ENCODE peak calls at places on chromosome 20, in six cellular contexts. One of them, this sample, is unnamed.

GRCh38 chr20:2955257-2955950 is 82.1 kb downstream of the PTPRA start:
- ATAC-seq in upper lobe of left lung: no peak
- ATAC-seq in HCT116: no peak
- ATAC-seq in K562: no peak
- ATAC-seq in GM12878: peak
- ATAC-seq in HepG2: no peak
- ATAC-seq in this sample: no peak

GRCh38 chr20:63544958-63545516 is 2.5 kb downstream of the SRMS start:
- ATAC-seq in upper lobe of left lung: no peak
- ATAC-seq in HCT116: peak
- ATAC-seq in K562: no peak
- ATAC-seq in GM12878: no peak
- ATAC-seq in HepG2: no peak
- ATAC-seq in this sample: no peak

GRCh38 chr20:48716086-48716485 is 111.7 kb downstream of the PREX1 start:
- ATAC-seq in upper lobe of left lung: no peak
- ATAC-seq in HCT116: no peak
- ATAC-seq in K562: no peak
- ATAC-seq in GM12878: no peak
- ATAC-seq in HepG2: no peak
- ATAC-seq in this sample: no peak

GRCh38 chr20:58271596-58272460 is 37.7 kb upstream of the RAB22A start:
- ATAC-seq in upper lobe of left lung: no peak
- ATAC-seq in HCT116: no peak
- ATAC-seq in K562: no peak
- ATAC-seq in GM12878: no peak
- ATAC-seq in HepG2: no peak
- ATAC-seq in this sample: no peak

GRCh38 chr20:62977613-62978558 is 25.4 kb downstream of the SLC17A9 start:
- ATAC-seq in upper lobe of left lung: no peak
- ATAC-seq in HCT116: peak
- ATAC-seq in K562: peak
- ATAC-seq in GM12878: peak
- ATAC-seq in HepG2: no peak
- ATAC-seq in this sample: no peak

GRCh38 chr20:14470977-14471642 is 133.7 kb upstream of the FLRT3 start:
- ATAC-seq in upper lobe of left lung: no peak
- ATAC-seq in HCT116: no peak
- ATAC-seq in K562: no peak
- ATAC-seq in GM12878: no peak
- ATAC-seq in HepG2: peak
- ATAC-seq in this sample: no peak

GRCh38 chr20:49704932-49705336 is 8.7 kb downstream of the B4GALT5 start:
- ATAC-seq in upper lobe of left lung: no peak
- ATAC-seq in HCT116: no peak
- ATAC-seq in K562: no peak
- ATAC-seq in GM12878: peak
- ATAC-seq in HepG2: no peak
- ATAC-seq in this sample: no peak

GRCh38 chr20:63651942-63652191 is 1.4 kb downstream of the STMN3 start:
- ATAC-seq in upper lobe of left lung: no peak
- ATAC-seq in HCT116: peak
- ATAC-seq in K562: peak
- ATAC-seq in GM12878: no peak
- ATAC-seq in HepG2: peak
- ATAC-seq in this sample: no peak

GRCh38 chr20:63321148-63321831 is 28.3 kb downstream of the COL20A1 start:
- ATAC-seq in upper lobe of left lung: peak
- ATAC-seq in HCT116: no peak
- ATAC-seq in K562: peak
- ATAC-seq in GM12878: no peak
- ATAC-seq in HepG2: peak
- ATAC-seq in this sample: peak

DNA sequence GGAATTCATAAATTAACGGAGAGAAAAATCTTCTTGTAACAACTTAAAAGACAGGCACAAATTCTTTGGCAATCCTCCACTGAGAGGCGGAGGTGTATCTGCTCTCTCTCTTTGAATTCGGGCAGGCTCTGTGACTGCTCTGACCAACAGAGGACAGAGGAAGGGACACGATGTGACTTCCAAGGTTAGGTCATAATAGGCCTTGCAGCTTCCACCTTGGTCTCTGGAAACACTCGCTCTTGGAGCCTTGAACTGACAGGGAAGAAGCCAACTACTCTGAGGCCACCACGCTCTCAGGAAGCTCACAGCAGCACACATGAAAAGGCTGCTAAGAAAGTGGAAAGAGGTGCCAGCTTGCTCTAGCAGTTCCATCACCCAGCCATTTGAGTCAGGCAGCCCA is 14.9 kb downstream of the TOMM34 start:
- ATAC-seq in upper lobe of left lung: no peak
- ATAC-seq in HCT116: no peak
- ATAC-seq in K562: no peak
- ATAC-seq in GM12878: no peak
- ATAC-seq in HepG2: no peak
- ATAC-seq in this sample: no peak
- TF ChIP-seq POLR2AphosphoS5 in upper lobe of left lung: no peak
- TF ChIP-seq POLR2AphosphoS5 in HCT116: no peak
- TF ChIP-seq POLR2AphosphoS5 in K562: no peak
- TF ChIP-seq POLR2AphosphoS5 in GM12878: no peak
- TF ChIP-seq POLR2AphosphoS5 in HepG2: no peak
- TF ChIP-seq POLR2AphosphoS5 in this sample: no peak

GRCh38 chr20:45935416-45936046 is 1.0 kb downstream of the PCIF1 start:
- ATAC-seq in upper lobe of left lung: peak
- ATAC-seq in HCT116: peak
- ATAC-seq in K562: no peak
- ATAC-seq in GM12878: peak
- ATAC-seq in HepG2: peak
- ATAC-seq in this sample: peak
- TF ChIP-seq POLR2A in upper lobe of left lung: no peak
- TF ChIP-seq POLR2A in HCT116: no peak
- TF ChIP-seq POLR2A in K562: no peak
- TF ChIP-seq POLR2A in GM12878: no peak
- TF ChIP-seq POLR2A in HepG2: no peak
- TF ChIP-seq POLR2A in this sample: no peak

GRCh38 chr20:23049201-23049932 is at the start of gene THBD:
- ATAC-seq in upper lobe of left lung: peak
- ATAC-seq in HCT116: peak
- ATAC-seq in K562: no peak
- ATAC-seq in GM12878: peak
- ATAC-seq in HepG2: no peak
- ATAC-seq in this sample: peak
- H3K27ac ChIP-seq in upper lobe of left lung: peak
- H3K27ac ChIP-seq in HCT116: no peak
- H3K27ac ChIP-seq in K562: no peak
- H3K27ac ChIP-seq in GM12878: no peak
- H3K27ac ChIP-seq in HepG2: no peak
- H3K27ac ChIP-seq in this sample: peak

DNA sequence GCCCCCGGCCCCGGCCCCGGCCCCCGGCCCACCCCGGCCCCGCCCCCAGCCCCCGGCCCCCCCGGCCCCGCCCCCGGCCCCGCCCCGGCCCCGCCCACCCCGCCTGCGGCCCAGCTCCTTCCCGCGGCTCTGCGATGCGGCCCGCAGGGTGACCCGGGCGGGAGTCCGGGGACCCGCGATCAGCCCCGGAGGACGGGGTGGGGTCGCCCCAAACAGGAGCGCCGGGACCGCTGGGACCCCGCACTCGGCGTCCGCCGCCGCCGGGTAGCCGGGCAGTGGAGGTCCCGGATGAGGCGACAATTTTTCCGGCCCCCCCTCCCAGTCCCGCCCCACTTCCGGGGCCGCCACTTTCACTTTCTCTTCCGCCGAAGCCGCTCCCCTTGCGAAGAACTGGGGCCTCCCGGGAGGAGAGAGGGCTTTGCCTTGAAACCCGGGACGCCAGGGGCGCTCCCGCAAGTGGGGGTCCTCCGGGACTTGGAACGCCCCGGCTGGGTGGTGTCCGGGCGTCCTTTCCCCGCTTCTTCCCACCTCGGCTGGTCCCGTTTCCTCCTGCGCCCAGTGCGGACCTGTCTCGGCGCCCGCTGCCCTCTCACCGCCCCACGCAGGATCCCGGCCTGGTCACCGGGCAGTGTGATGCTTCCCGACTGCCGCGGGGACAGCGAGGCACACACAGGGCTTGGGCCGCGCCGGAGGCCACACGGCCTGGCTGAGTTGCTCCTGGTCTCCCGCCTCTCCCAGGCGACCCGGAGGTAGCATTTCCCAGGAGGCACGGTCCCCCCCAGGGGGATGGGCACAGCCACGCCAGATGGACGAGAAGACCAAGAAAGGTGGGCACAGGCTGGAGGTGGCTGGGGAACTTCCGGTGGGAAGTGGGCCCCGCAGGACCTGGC is at the start of gene RBCK1:
- ATAC-seq in upper lobe of left lung: peak
- ATAC-seq in HCT116: peak
- ATAC-seq in K562: peak
- ATAC-seq in GM12878: peak
- ATAC-seq in HepG2: peak
- ATAC-seq in this sample: peak
- TF ChIP-seq POLR2AphosphoS5 in upper lobe of left lung: peak
- TF ChIP-seq POLR2AphosphoS5 in HCT116: peak
- TF ChIP-seq POLR2AphosphoS5 in K562: no peak
- TF ChIP-seq POLR2AphosphoS5 in GM12878: peak
- TF ChIP-seq POLR2AphosphoS5 in HepG2: no peak
- TF ChIP-seq POLR2AphosphoS5 in this sample: peak

GRCh38 chr20:10672579-10673127 is 1.1 kb downstream of the JAG1 start:
- ATAC-seq in upper lobe of left lung: peak
- ATAC-seq in HCT116: no peak
- ATAC-seq in K562: peak
- ATAC-seq in GM12878: peak
- ATAC-seq in HepG2: peak
- ATAC-seq in this sample: no peak

GRCh38 chr20:10673176-10673830 is 496 bp downstream of the JAG1 start:
- ATAC-seq in upper lobe of left lung: no peak
- ATAC-seq in HCT116: no peak
- ATAC-seq in K562: peak
- ATAC-seq in GM12878: peak
- ATAC-seq in HepG2: peak
- ATAC-seq in this sample: no peak

GRCh38 chr20:10675456-10675848 is 1.7 kb upstream of the JAG1 start:
- ATAC-seq in upper lobe of left lung: no peak
- ATAC-seq in HCT116: no peak
- ATAC-seq in K562: no peak
- ATAC-seq in GM12878: no peak
- ATAC-seq in HepG2: no peak
- ATAC-seq in this sample: no peak

GRCh38 chr20:10674684-10675455 is 1.1 kb upstream of the JAG1 start:
- ATAC-seq in upper lobe of left lung: peak
- ATAC-seq in HCT116: peak
- ATAC-seq in K562: peak
- ATAC-seq in GM12878: peak
- ATAC-seq in HepG2: peak
- ATAC-seq in this sample: peak

GRCh38 chr20:10673831-10674683 is at the start of gene JAG1:
- ATAC-seq in upper lobe of left lung: peak
- ATAC-seq in HCT116: peak
- ATAC-seq in K562: peak
- ATAC-seq in GM12878: peak
- ATAC-seq in HepG2: peak
- ATAC-seq in this sample: peak
- TF ChIP-seq POLR2A in upper lobe of left lung: peak
- TF ChIP-seq POLR2A in HCT116: peak
- TF ChIP-seq POLR2A in K562: no peak
- TF ChIP-seq POLR2A in GM12878: peak
- TF ChIP-seq POLR2A in HepG2: peak
- TF ChIP-seq POLR2A in this sample: peak

GRCh38 chr20:19888269-19888669 is 128.9 kb upstream of the NAA20 start:
- ATAC-seq in upper lobe of left lung: no peak
- ATAC-seq in HCT116: no peak
- ATAC-seq in K562: no peak
- ATAC-seq in GM12878: no peak
- ATAC-seq in HepG2: no peak
- ATAC-seq in this sample: no peak
- H3K27ac ChIP-seq in upper lobe of left lung: peak
- H3K27ac ChIP-seq in HCT116: no peak
- H3K27ac ChIP-seq in K562: no peak
- H3K27ac ChIP-seq in GM12878: no peak
- H3K27ac ChIP-seq in HepG2: no peak
- H3K27ac ChIP-seq in this sample: peak

GRCh38 chr20:17941087-17941825 is 27.3 kb downstream of the SNX5 start:
- ATAC-seq in upper lobe of left lung: no peak
- ATAC-seq in HCT116: no peak
- ATAC-seq in K562: peak
- ATAC-seq in GM12878: no peak
- ATAC-seq in HepG2: no peak
- ATAC-seq in this sample: no peak
- TF ChIP-seq POLR2AphosphoS5 in upper lobe of left lung: no peak
- TF ChIP-seq POLR2AphosphoS5 in HCT116: no peak
- TF ChIP-seq POLR2AphosphoS5 in K562: peak
- TF ChIP-seq POLR2AphosphoS5 in GM12878: no peak
- TF ChIP-seq POLR2AphosphoS5 in HepG2: peak
- TF ChIP-seq POLR2AphosphoS5 in this sample: no peak

DNA sequence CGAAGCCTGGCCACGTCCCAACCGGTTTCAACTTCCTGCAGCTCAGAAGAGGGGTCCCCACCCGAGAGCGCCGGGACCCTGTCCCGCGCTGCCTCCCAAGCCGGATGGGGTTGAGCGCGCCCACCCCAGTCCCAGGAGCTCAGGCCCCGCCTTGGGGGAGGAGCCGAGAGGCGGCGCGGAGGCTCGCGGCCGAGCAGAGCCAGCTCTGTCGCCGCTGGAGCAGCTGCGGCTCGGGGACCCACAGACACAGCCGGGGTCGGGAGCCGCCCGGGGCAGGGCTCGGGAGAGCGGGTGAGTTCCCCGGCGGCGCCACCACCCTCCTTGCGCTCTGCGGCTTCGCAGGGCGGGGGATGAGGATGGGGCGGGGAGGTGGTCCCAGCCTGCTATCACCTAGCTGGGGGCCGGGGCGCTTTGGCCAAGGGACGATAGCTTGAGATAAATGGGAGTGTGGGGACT is at the start of gene PPP1R16B:
- ATAC-seq in upper lobe of left lung: peak
- ATAC-seq in HCT116: no peak
- ATAC-seq in K562: peak
- ATAC-seq in GM12878: peak
- ATAC-seq in HepG2: peak
- ATAC-seq in this sample: peak
- TF ChIP-seq POLR2A in upper lobe of left lung: peak
- TF ChIP-seq POLR2A in HCT116: no peak
- TF ChIP-seq POLR2A in K562: peak
- TF ChIP-seq POLR2A in GM12878: peak
- TF ChIP-seq POLR2A in HepG2: no peak
- TF ChIP-seq POLR2A in this sample: peak